ENCODE peak calls at places on chromosomes 4 and X, in six cellular contexts. D, K, M, Q, R and H are unnamed samples.

GRCh38 chrX:76279007-76279406 is 106.1 kb downstream of the PBDC1 start:
- DNase-seq in M (peak), D (peak), K (peak), R (peak), Q (peak), H (peak)

GRCh38 chr4:99410075-99410474 is 25.1 kb downstream of the ADH7 start:
- DNase-seq in D (no peak), Q (no peak), R (no peak), K (no peak), M (no peak), H (no peak)

GRCh38 chrX:45903781-45904201 is 641.4 kb downstream of the ZNF674 start:
- DNase-seq in R (no peak), Q (no peak), M (no peak), D (no peak), K (no peak), H (no peak)

GRCh38 chr4:146916479-146917076 is 29.1 kb downstream of the TTC29 start:
- DNase-seq in R (peak), Q (peak), K (peak), M (peak), D (peak), H (peak)

GRCh38 chr4:149897784-149898183 is 82.1 kb upstream of the IQCM start:
- DNase-seq in R (peak), D (peak), K (peak), M (peak), Q (peak), H (peak)

GRCh38 chr4:138790993-138791392 is 224.6 kb upstream of the NOCT start:
- DNase-seq in M (no peak), K (no peak), R (no peak), D (no peak), Q (no peak), H (no peak)

GRCh38 chr4:43103048-43103447 is 210.5 kb downstream of the GRXCR1 start:
- DNase-seq in M (no peak), R (no peak), K (no peak), Q (no peak), D (no peak), H (no peak)

GRCh38 chr4:13378973-13379759 is 105.0 kb downstream of the RAB28 start:
- DNase-seq in Q (no peak), R (no peak), M (no peak), K (no peak), D (no peak), H (no peak)

GRCh38 chrX:103730746-103731508 is 20.2 kb downstream of the TMEM31 start:
- DNase-seq in K (no peak), Q (peak), D (no peak), R (peak), M (peak), H (peak)

GRCh38 chr4:168475745-168476144 is 4.5 kb downstream of the DDX60L start:
- DNase-seq in D (peak), Q (peak), R (no peak), M (peak), K (no peak), H (no peak)

GRCh38 chr4:112882286-112882685 is 167.2 kb upstream of the ANK2 start:
- DNase-seq in D (no peak), K (no peak), M (no peak), Q (no peak), R (no peak), H (no peak)

GRCh38 chrX:23524467-23524866 is 142.8 kb upstream of the PRDX4 start:
- DNase-seq in D (no peak), M (no peak), K (no peak), Q (no peak), R (no peak), H (no peak)

GRCh38 chr4:103400405-103400804 is 202.3 kb upstream of the CENPE start:
- DNase-seq in K (no peak), D (peak), Q (peak), M (peak), R (no peak), H (peak)

GRCh38 chr4:153789741-153790651 is 1.1 kb upstream of the SFRP2 start:
- DNase-seq in M (no peak), Q (no peak), K (no peak), R (no peak), D (no peak), H (peak)
- H3K4me2 ChIP-seq in M (no peak), Q (no peak), K (no peak), R (no peak), D (peak), H (no peak)

GRCh38 chr4:154565704-154566103 is 2.9 kb downstream of the FGB start:
- DNase-seq in M (no peak), D (no peak), Q (no peak), K (no peak), R (no peak), H (no peak)
- H3K4me2 ChIP-seq in M (no peak), D (peak), Q (no peak), K (no peak), R (no peak), H (no peak)

GRCh38 chr4:86004030-86004429 is 355.8 kb downstream of the MAPK10 start:
- DNase-seq in M (no peak), D (no peak), Q (no peak), R (no peak), K (no peak), H (no peak)

GRCh38 chr4:86005998-86006397 is 353.9 kb downstream of the MAPK10 start:
- DNase-seq in K (no peak), Q (no peak), R (no peak), M (no peak), D (no peak), H (no peak)

GRCh38 chr4:86011117-86011516 is 348.7 kb downstream of the MAPK10 start:
- DNase-seq in R (peak), Q (peak), M (peak), K (no peak), D (no peak), H (peak)

DNA sequence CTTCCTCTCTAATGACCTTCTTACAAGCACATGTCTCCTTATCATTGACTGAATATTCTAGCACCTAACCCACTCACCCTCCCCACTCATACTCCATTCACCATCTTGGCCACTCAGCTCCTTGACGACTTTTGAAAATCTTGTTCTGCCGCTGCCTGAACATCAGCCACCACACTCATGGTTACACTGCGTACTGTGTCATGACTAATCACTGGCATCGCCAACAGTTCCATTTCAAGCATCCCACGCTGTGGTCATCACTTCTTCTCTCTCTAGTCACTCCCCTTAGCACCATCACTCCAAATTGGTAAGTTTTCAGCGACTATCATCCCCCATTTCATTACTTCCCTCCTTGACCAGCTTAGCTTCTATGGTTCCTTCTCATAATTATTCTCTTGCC is 352.8 kb downstream of the MAPK10 start:
- DNase-seq in Q (no peak), K (no peak), M (no peak), D (no peak), R (no peak), H (no peak)
- H3K4me2 ChIP-seq in Q (no peak), K (no peak), M (no peak), D (no peak), R (no peak), H (no peak)

DNA sequence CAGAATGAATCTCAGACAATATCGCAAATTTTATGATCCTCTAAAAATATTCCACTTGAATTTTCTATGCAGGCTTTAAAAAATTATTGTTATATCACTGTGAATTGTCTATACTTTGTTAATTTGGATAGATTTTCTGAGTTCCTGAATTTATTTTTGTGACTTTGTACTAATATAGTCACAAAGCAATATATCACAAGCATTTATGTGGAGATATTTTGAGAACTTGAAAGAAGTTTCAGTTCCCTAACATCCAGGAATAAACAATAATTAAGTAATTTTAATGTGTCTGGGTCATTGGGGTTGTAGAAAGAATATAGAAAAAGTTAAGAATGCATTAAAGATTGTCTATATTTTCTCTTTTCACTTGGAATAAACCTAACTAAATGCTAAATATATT is 32.0 kb downstream of the CXCL8 start:
- DNase-seq in D (no peak), M (no peak), R (no peak), K (no peak), Q (no peak), H (no peak)
- H3K4me2 ChIP-seq in D (no peak), M (no peak), R (no peak), K (no peak), Q (no peak), H (no peak)

GRCh38 chr4:176385601-176386000 is 65.8 kb downstream of the SPCS3 start:
- DNase-seq in D (no peak), K (no peak), M (no peak), R (no peak), Q (no peak), H (no peak)

GRCh38 chr4:176380352-176381157 is 60.8 kb downstream of the SPCS3 start:
- DNase-seq in Q (no peak), K (no peak), D (no peak), M (no peak), R (no peak), H (no peak)

GRCh38 chr4:176387571-176387970 is 67.8 kb downstream of the SPCS3 start:
- DNase-seq in D (no peak), R (peak), Q (no peak), M (no peak), K (no peak), H (no peak)

GRCh38 chr4:176377705-176378302 is 58.0 kb downstream of the SPCS3 start:
- DNase-seq in R (peak), D (peak), Q (peak), K (peak), M (peak), H (no peak)

GRCh38 chr4:176383273-176384077 is 63.7 kb downstream of the SPCS3 start:
- DNase-seq in D (no peak), K (no peak), R (peak), Q (peak), M (peak), H (no peak)
- H3K4me2 ChIP-seq in D (peak), K (no peak), R (peak), Q (peak), M (no peak), H (no peak)

DNA sequence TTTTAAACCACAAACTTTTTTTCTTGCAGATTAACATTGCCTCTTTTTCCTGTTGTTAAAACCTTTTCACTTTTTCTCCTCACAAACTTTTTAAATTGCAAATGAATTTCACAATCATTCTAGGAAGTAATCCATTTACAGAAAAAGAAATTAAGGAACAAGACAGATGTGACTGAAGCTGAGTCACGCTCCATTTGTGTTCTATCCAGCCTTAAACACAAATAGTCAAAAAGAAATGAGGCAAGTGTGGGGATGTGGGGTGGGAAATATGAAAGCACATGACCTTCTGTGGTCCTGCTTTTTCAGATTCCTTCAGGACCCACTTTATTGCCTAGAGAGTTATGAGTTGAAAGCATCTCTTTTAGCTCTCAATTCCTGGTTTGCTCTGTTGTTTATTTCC is 197.0 kb downstream of the ADGRL3 start:
- DNase-seq in K (no peak), R (peak), D (no peak), M (peak), Q (peak), H (peak)
- H3K4me2 ChIP-seq in K (no peak), R (no peak), D (no peak), M (peak), Q (no peak), H (no peak)

DNA sequence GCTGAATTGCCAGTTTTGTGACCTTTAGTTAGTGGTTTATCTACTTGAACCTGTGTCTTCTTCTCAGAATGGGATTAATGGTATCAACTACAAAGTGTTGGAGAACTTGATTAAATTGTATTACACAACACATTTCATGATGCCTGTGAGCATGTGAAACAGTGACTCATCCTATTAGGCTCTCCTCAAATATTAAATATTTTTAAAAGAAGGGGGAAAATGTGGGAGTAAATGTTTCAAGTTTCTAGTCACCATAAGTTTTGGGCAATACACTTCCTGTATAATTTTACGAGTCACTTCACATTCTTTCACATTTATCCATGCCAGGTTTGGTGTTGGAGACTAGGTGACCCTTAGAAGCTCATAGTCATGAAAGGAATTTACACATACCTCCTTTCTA is 147.0 kb downstream of the HS3ST1 start:
- DNase-seq in D (no peak), Q (peak), M (peak), R (no peak), K (no peak), H (no peak)
- H3K4me2 ChIP-seq in D (no peak), Q (no peak), M (no peak), R (no peak), K (no peak), H (no peak)